ENCODE peak calls at places on chromosomes 4 and X, in four cellular contexts. O is ovary, W is brain microvascular endothelial cell, T is SK-N-MC. K is an unnamed sample.

GRCh38 chr4:113122066-113122465 is 72.6 kb downstream of the ANK2 start:
- DNase-seq in O (no peak), W (no peak), T (no peak), K (no peak)

GRCh38 chr4:139603576-139604387 is 47.8 kb upstream of the SETD7 start:
- DNase-seq in O (no peak), W (peak; percentile 65), T (no peak), K (no peak)

GRCh38 chr4:26729027-26729426 is 131.6 kb upstream of the STIM2 start:
- DNase-seq in O (no peak), W (no peak), T (no peak), K (no peak)

GRCh38 chrX:136047001-136047642 is 61.9 kb downstream of the SLC9A6 start:
- DNase-seq in O (no peak), W (no peak), T (no peak), K (no peak)

GRCh38 chr4:184845367-184846011 is 19.7 kb upstream of the ACSL1 start:
- DNase-seq in O (no peak), W (peak; percentile 13), T (no peak), K (peak; percentile 38)

GRCh38 chrX:10259716-10260115 is 102.9 kb downstream of the CLCN4 start:
- DNase-seq in O (no peak), W (peak; percentile 37), T (no peak), K (no peak)

GRCh38 chr4:36006226-36006625 is 238.1 kb downstream of the ARAP2 start:
- DNase-seq in O (no peak), W (no peak), T (no peak), K (no peak)

GRCh38 chr4:101334963-101335572 is 12.3 kb downstream of the PPP3CA start:
- DNase-seq in O (no peak), W (no peak), T (no peak), K (no peak)

GRCh38 chr4:95729596-95729995 is 110.3 kb upstream of the PDHA2 start:
- DNase-seq in O (no peak), W (no peak), T (no peak), K (no peak)

GRCh38 chr4:100299441-100299840 is 109.2 kb upstream of the DDIT4L start:
- DNase-seq in O (no peak), W (no peak), T (no peak), K (no peak)

GRCh38 chrX:68889244-68889643 is 60.4 kb downstream of the EFNB1 start:
- DNase-seq in O (no peak), W (no peak), T (no peak), K (no peak)

GRCh38 chr4:20809796-20810195 is 109.5 kb downstream of the PACRGL start:
- DNase-seq in O (no peak), W (no peak), T (no peak), K (no peak)

DNA sequence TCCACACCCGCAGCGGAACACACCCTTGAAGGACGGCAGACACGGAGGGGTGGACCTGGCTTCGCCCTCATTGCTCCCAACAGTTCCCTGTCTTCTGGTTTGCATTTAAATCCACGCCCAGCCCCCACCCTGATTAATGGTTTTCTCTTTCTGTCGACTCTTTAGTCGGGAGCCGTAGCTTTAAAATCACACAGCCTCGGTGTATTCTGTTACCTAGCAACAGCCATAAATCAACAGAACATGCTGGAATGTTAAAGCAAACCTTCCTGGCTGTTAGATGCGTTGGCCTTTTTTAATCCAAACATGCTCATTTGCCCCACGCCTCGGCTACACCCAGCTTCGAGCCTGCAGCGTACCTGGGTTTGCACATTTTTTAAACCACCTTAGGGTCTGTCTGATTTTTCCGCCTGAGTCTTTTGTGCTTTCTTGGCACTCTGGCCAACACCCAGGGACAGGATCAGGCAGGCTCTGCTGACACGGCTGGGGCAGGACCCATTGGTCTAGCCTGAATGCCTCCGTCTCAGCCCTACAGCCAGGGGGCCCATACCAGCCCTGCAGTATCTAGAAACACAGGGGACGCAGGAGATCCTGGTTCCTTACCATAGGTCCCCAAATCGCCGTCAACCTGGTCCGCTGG is 21.4 kb upstream of the PPP2R2C start:
- DNase-seq in O (no peak), W (no peak), T (no peak), K (no peak)
- H3K4me3 ChIP-seq in O (no peak overlapping the region), W (no peak overlapping the region), T (no peak overlapping the region), K (no peak overlapping the region)

GRCh38 chrX:153827903-153828302 is 2.4 kb downstream of the PDZD4 start:
- DNase-seq in O (no peak), W (no peak), T (no peak), K (no peak)
- H3K4me3 ChIP-seq in O (peak overlapping the region; percentile 14), W (no peak overlapping the region), T (no peak overlapping the region), K (no peak overlapping the region)

GRCh38 chrX:84118769-84119168 is 69.2 kb downstream of the RPS6KA6 start:
- DNase-seq in O (no peak), W (no peak), T (no peak), K (no peak)

GRCh38 chrX:84123585-84123984 is 64.4 kb downstream of the RPS6KA6 start:
- DNase-seq in O (no peak), W (no peak), T (no peak), K (no peak)

DNA sequence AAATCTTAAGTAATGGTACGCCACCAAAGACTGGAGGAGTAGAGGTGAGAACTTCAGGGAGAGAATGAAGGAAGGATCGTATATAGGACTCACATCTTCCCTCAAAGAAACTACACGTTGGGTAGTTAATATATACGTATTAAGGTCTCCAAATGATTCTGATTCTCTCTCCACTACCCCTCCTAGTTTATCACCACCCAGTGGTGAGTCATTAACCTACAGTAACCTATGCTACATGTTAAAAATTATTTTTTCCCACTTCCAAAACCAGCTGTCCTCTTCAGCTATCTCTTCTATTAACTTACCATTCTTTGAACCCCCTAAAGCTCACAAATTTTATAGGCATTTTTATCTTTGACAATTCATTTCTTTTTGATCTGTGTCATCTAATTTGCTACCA is 69.7 kb downstream of the RPS6KA6 start:
- DNase-seq in O (no peak), W (no peak), T (no peak), K (no peak)
- H3K4me3 ChIP-seq in O (no peak overlapping the region), W (no peak overlapping the region), T (no peak overlapping the region), K (no peak overlapping the region)

GRCh38 chr4:16908377-16909021 is 10.1 kb upstream of the LDB2 start:
- DNase-seq in O (no peak), W (no peak), T (no peak), K (no peak)

GRCh38 chr4:16912896-16913295 is 14.5 kb upstream of the LDB2 start:
- DNase-seq in O (no peak), W (no peak), T (no peak), K (no peak)

GRCh38 chr4:16914208-16914607 is 15.8 kb upstream of the LDB2 start:
- DNase-seq in O (no peak), W (peak; percentile 37), T (no peak), K (no peak)

DNA sequence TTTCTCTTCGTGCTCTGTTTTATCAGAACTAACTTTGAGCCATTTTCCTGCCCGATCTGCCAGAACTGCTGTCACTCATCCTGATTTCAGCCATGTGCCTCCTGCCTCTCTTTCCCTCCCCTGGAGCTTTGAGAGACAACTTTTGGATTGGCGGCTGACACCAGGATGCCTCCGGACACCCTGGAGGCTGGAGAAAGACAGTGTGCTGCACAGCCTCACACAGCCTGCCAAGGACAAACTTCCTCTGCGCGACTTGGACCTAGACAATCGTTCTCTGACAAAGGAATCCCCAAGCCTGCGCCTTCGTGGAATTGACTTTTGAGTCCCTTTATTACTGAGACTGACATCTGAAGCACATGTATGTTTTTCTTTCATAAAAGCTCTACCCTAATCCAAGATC is 10.8 kb upstream of the LDB2 start:
- DNase-seq in O (no peak), W (no peak), T (no peak), K (no peak)
- H3K4me3 ChIP-seq in O (no peak overlapping the region), W (no peak overlapping the region), T (no peak overlapping the region), K (no peak overlapping the region)

DNA sequence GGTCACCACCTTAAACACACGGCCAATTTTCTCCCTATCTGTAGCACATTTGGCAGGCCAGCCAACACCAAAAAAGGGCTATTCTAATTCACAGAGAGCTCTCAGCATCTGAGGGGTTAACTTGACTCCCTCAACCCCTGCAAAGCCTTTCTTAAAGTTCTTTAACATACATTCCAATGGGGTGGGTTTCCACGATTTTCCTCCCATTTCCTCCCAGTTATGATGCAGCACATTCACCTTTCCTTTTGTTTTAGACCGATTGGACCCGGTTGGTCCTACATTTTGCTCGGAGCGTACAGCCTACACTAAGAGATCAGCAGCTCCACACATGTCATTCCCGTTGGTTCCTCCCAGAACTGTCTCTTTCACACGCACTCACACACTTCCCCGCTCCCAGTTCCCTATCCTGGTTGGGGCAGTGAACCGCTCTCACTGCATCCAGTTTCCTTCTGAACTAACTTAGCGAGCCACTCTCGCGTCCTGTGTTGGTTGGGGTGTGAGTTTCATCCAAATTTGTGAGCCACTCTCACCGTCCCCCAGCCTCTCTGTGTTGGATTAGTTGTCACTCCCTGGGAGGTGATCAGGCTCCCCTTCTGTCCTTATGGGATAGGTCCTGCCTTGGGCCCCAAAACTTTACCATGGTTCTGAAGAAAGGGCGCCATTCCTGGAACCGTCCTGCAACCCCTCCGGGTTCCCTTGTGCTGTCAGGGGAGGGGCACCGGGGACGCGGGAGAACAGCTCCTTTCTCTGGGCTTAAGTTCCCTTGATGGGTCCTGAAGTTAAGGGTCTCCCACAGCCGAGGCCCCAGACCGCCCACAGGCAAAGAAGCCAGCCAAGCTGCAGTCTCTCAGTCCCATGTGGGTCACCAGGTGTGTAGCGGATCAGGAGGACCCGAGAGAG is 45.1 kb downstream of the UGT2A3 start:
- DNase-seq in O (no peak), W (no peak), T (no peak), K (no peak)
- H3K4me3 ChIP-seq in O (peak overlapping the region; percentile 22), W (peak overlapping the region; percentile 39), T (no peak overlapping the region), K (no peak overlapping the region)

DNA sequence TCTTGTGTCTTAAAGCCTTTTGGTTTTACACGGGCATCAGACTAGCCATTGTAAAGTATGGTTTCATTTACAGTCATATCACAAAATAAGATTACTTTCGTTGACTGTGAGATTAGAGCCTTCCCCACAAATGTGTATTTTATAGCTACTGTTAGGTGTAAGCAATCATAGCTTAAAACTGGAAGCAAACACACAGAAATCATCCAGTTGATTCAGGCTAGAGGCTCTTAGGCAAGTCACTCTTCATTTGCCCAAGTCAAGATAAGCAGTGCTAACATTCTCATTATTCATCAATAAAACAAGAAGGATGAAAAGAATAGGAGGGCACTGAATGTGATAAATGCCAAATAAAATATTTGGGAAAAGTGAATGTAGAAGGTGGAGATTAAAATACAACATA is 448.7 kb upstream of the FAM241A start:
- DNase-seq in O (no peak), W (no peak), T (no peak), K (no peak)
- H3K4me3 ChIP-seq in O (no peak overlapping the region), W (no peak overlapping the region), T (no peak overlapping the region), K (no peak overlapping the region)

GRCh38 chr4:39048291-39048690 is 13.7 kb upstream of the KLHL5 start:
- DNase-seq in O (no peak), W (no peak), T (no peak), K (no peak)
- H3K4me3 ChIP-seq in O (no peak overlapping the region), W (no peak overlapping the region), T (no peak overlapping the region), K (no peak overlapping the region)

DNA sequence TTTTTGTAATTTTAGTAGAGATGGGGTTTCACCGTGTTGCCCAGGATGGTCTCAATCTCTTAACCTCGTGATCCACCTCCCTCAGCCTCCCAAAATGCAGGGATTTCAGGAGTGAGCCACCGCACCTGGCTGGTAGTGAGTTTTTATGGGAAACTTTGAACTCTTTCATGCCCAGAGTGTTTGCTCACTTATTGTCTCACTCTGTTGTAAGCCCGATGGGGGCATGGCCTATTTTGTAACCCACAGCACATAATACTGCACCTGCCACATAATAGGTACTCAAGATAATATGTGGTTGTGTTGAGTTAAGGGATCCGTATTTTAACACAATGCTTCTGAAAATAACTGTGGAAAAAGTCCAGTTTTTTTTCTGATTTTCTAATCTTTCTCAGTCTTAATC is 109.6 kb upstream of the GIMD1 start:
- DNase-seq in O (no peak), W (no peak), T (no peak), K (no peak)
- H3K4me3 ChIP-seq in O (no peak overlapping the region), W (no peak overlapping the region), T (no peak overlapping the region), K (no peak overlapping the region)

K was measured in AG04449.